ENCODE peak calls at places on chromosomes 4 and X, in five cellular contexts. M, G, O, F and A are unnamed samples.
A peak's percentile ranks its signal among the peaks of the same experiment; 100 is the strongest.

GRCh38 chr4:153222790-153223417 is 18.7 kb downstream of the TRIM2 start:
- DNase-seq in F (peak; percentile 78), G (peak; percentile 53), M (peak; percentile 62), O (peak; percentile 53), A (peak; percentile 60)

GRCh38 chr4:101067383-101067782 is 279.9 kb downstream of the PPP3CA start:
- DNase-seq in G (peak; percentile 15), F (no peak), M (no peak), O (peak; percentile 35), A (no peak)

GRCh38 chr4:181646864-181647263 is 596.3 kb upstream of the TENM3 start:
- DNase-seq in F (no peak), G (peak; percentile 38), O (peak; percentile 51), M (no peak), A (no peak)

GRCh38 chr4:182804131-182804530 is 113.1 kb downstream of the DCTD start:
- DNase-seq in O (no peak), M (no peak), G (no peak), F (no peak), A (no peak)

GRCh38 chrX:118770133-118770760 is 42.8 kb downstream of the IL13RA1 start:
- DNase-seq in F (no peak), G (no peak), O (no peak), M (no peak), A (no peak)

GRCh38 chrX:84188320-84188834 is 378 bp upstream of the RPS6KA6 start:
- DNase-seq in O (peak; percentile 61), M (peak; percentile 55), F (peak; percentile 67), G (peak; percentile 65), A (peak; percentile 50)

GRCh38 chrX:18833071-18833731 is 125.8 kb downstream of the PPEF1 start:
- DNase-seq in O (peak; percentile 36), M (no peak), F (no peak), G (peak; percentile 78), A (no peak)

GRCh38 chrX:151153086-151153485 is 23.3 kb upstream of the GPR50 start:
- DNase-seq in F (no peak), O (peak; percentile 7), M (no peak), G (peak; percentile 13), A (no peak)

GRCh38 chrX:68299923-68300322 is 133.4 kb downstream of the OPHN1 start:
- DNase-seq in M (no peak), G (peak; percentile 24), O (no peak), F (no peak), A (no peak)

GRCh38 chr4:105343523-105343931 is 130.3 kb downstream of the PPA2 start:
- DNase-seq in F (no peak), M (no peak), G (peak; percentile 16), O (peak; percentile 39), A (no peak)

GRCh38 chr4:57676394-57676793 is 566.2 kb upstream of the IGFBP7 start:
- DNase-seq in F (no peak), O (no peak), G (no peak), M (no peak), A (no peak)

GRCh38 chrX:69027181-69028005 is 137.9 kb downstream of the PJA1 start:
- DNase-seq in F (no peak), G (peak; percentile 83), M (no peak), O (peak; percentile 76), A (no peak)

GRCh38 chrX:149712831-149713230 is 971 bp downstream of the MAGEA11 start:
- DNase-seq in G (no peak), M (no peak), O (no peak), F (no peak), A (no peak)

GRCh38 chr4:18795794-18796193 is 774.2 kb upstream of the LCORL start:
- DNase-seq in M (no peak), G (no peak), F (no peak), O (no peak), A (no peak)

GRCh38 chrX:2342878-2343277 is 157.9 kb downstream of the DHRSX start:
- DNase-seq in G (peak; percentile 65), M (no peak), F (no peak), O (peak; percentile 92), A (no peak)

GRCh38 chrX:100413231-100413630 is 3.2 kb upstream of the PCDH19 start:
- DNase-seq in O (peak; percentile 73), G (peak; percentile 67), F (no peak), M (peak; percentile 33), A (no peak)

GRCh38 chr4:138056541-138056940 is 185.6 kb downstream of the SLC7A11 start:
- DNase-seq in O (no peak), M (no peak), F (no peak), G (no peak), A (no peak)

GRCh38 chrX:123184858-123185251 is 777 bp downstream of the GRIA3 start:
- DNase-seq in G (no peak), M (no peak), F (peak; percentile 58), O (no peak), A (no peak)

GRCh38 chr4:16449381-16449780 is 223.1 kb upstream of the TAPT1 start:
- DNase-seq in O (no peak), M (no peak), F (no peak), G (no peak), A (no peak)

GRCh38 chr4:16448240-16448639 is 222.0 kb upstream of the TAPT1 start:
- DNase-seq in O (no peak), M (no peak), F (no peak), G (no peak), A (no peak)

GRCh38 chr4:16450031-16450430 is 223.8 kb upstream of the TAPT1 start:
- DNase-seq in O (no peak), F (no peak), M (no peak), G (no peak), A (no peak)

DNA sequence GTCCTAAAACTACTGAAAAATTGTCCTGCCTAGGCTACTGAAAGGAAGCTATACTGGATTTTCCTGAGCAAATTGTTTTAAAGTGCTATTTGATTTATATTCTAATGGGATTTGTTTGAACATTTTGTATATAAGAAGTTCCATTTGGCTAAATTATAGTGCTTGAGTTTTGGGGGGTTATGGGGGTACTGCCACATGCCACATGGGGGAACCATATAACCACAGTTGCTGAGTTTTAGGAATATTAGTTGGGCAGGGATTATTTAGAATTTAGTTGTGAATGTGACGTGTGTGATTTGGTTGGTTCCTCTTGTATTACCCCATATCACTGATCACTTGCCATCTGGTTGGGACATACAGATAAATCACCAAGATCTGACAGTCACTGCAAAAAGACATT is 224.5 kb upstream of the TAPT1 start:
- DNase-seq in O (peak; percentile 19), F (no peak), M (no peak), G (peak; percentile 14), A (no peak)
- TF ChIP-seq CTCF in O (peak; percentile 30), F (no peak), M (no peak), G (peak; percentile 38), A (no peak)

GRCh38 chr4:113356452-113356851 is 307.0 kb downstream of the ANK2 start:
- DNase-seq in F (no peak), M (no peak), G (no peak), O (no peak), A (no peak)
- H3K4me1 ChIP-seq in F (no peaks in the 10 kb centered on the region), M (peaks cover 8% of the 10 kb centered on the region), G (peaks cover 3% of the 10 kb centered on the region), O (no peaks in the 10 kb centered on the region), A (no peaks in the 10 kb centered on the region)

GRCh38 chrX:51215266-51215665 is 117.4 kb upstream of the NUDT10 start:
- DNase-seq in O (no peak), M (no peak), F (no peak), G (no peak), A (no peak)
- TF ChIP-seq CTCF in O (no peak), M (no peak), F (no peak), G (no peak), A (no peak)

GRCh38 chrX:132481449-132481848 is 7.4 kb downstream of the MBNL3 start:
- DNase-seq in G (no peak), F (no peak), M (no peak), O (no peak), A (no peak)
- H3K4me1 ChIP-seq in G (no peaks in the 10 kb centered on the region), F (peaks cover 26% of the 10 kb centered on the region), M (peaks cover 46% of the 10 kb centered on the region), O (peaks cover 9% of the 10 kb centered on the region), A (no peaks in the 10 kb centered on the region)

GRCh38 chr4:2080429-2081300 is 21.5 kb downstream of the NAT8L start:
- DNase-seq in G (no peak), M (peak; percentile 5), O (no peak), F (peak; percentile 30), A (peak; percentile 45)

GRCh38 chr4:2079006-2079405 is 19.9 kb downstream of the NAT8L start:
- DNase-seq in M (no peak), O (no peak), F (no peak), G (no peak), A (no peak)

GRCh38 chr4:2078584-2078983 is 19.5 kb downstream of the NAT8L start:
- DNase-seq in O (no peak), F (no peak), G (no peak), M (no peak), A (peak; percentile 30)

GRCh38 chr4:2081540-2081939 is 22.4 kb downstream of the NAT8L start:
- DNase-seq in F (peak; percentile 19), M (no peak), O (no peak), G (no peak), A (no peak)

DNA sequence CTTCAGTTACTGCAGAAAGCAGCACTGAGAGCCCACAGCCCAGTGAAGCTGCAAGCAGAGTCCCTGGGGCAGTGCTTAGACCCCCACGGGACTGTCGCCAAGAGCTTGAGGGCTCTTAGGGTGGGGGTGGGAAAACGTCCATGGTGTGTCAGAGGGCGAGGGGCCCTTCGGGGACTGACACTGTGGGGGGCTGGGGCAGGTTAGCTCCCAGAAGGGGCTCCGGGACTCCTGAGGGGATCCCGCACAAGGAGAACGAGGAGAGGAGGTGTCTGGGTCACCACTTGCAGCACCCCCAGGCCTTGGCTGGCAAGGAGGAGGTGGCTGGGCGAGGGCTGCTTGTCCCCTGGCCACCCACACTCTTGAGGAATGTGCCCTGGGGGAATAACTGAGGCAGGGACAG is 20.8 kb downstream of the NAT8L start:
- DNase-seq in F (peak; percentile 30), O (no peak), G (no peak), M (peak; percentile 4), A (no peak)
- TF ChIP-seq CTCF in F (no peak), O (no peak), G (no peak), M (no peak), A (no peak)

DNA sequence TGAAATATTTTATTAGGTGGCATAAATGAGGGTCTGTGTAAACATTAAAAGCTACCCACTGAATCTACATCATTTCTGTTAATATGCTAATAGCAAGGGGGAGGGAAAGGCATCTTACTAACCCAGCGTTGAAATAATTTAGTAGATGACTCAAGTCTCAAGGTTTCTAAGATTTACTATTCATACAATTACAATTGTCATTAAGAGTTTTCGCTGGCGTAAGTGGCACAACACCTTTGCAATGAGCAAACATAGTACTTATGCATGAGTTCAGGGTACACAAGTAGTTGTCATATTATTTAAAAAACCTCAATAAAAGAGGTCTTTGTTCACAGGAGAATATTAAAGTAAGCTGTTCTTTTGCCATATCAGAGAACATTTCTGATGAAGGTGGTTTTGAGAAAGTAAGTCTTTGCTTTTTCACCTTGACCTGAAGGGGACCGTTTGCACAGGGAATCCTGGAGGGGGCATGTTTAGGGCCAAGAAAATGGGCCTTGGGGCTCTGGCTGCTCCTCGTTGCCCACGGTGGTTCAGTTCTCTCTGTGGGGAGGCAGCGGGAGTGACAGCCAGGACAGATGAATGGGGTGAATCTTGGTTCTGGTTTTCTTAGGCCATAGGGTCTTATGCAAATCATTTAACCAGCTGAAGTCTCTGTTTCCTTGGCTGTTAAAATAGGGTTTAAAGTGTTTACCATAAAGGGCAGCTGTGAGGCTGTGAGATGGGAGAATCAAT is 4.4 kb upstream of the RHOH start:
- DNase-seq in M (peak; percentile 32), F (no peak), G (no peak), O (no peak), A (no peak)
- H3K4me1 ChIP-seq in M (peaks cover 40% of the 10 kb centered on the region), F (peaks cover 5% of the 10 kb centered on the region), G (no peaks in the 10 kb centered on the region), O (no peaks in the 10 kb centered on the region), A (no peaks in the 10 kb centered on the region)

GRCh38 chr4:48129307-48130014 is 4.6 kb downstream of the TXK start:
- DNase-seq in M (peak; percentile 52), G (no peak), F (no peak), O (peak; percentile 29), A (no peak)
- TF ChIP-seq CTCF in M (no peak), G (peak; percentile 8), F (no peak), O (no peak), A (no peak)